ENCODE peak calls at places on chromosomes 12 and 14, in eight cellular contexts. J is esophagus squamous epithelium; D is GM06990; T is HL-60; B is MG63; G is suprapubic skin; Q is SK-N-SH; V is effector memory CD4-positive, alpha-beta T cell. I is an unnamed sample.

GRCh38 chr14:55843718-55844403 is 263.9 kb downstream of the KTN1 start:
- DNase-seq in J (no peak), D (no peak), T (no peak), B (no peak), G (no peak), Q (no peak), V (no peak), I (no peak)

GRCh38 chr12:75720807-75721206 is 209.4 kb upstream of the KRR1 start:
- DNase-seq in J (no peak), D (no peak), T (no peak), B (no peak), G (no peak), Q (peak; percentile 38), V (no peak), I (peak; percentile 14)

GRCh38 chr12:95663525-95663924 is 112.2 kb upstream of the USP44 start:
- DNase-seq in J (no peak), D (no peak), T (no peak), B (no peak), G (no peak), Q (no peak), V (no peak), I (no peak)

GRCh38 chr12:645563-646071 is 17.6 kb downstream of the NINJ2 start:
- DNase-seq in J (no peak), D (no peak), T (no peak), B (peak; percentile 35), G (no peak), Q (no peak), V (no peak), I (no peak)

GRCh38 chr14:25411933-25412757 is 362.2 kb upstream of the STXBP6 start:
- DNase-seq in J (no peak), D (no peak), T (no peak), B (no peak), G (no peak), Q (no peak), V (no peak), I (peak; percentile 57)

GRCh38 chr14:56844603-56845002 is 34.3 kb upstream of the OTX2 start:
- DNase-seq in J (no peak), D (no peak), T (no peak), B (no peak), G (no peak), Q (no peak), V (no peak), I (no peak)

GRCh38 chr14:101230851-101231550 is 327.5 kb upstream of the RTL1 start:
- DNase-seq in J (no peak), D (no peak), T (no peak), B (no peak), G (no peak), Q (no peak), V (no peak), I (peak; percentile 8)

GRCh38 chr14:71487941-71488340 is 444.3 kb upstream of the RGS6 start:
- DNase-seq in J (no peak), D (no peak), T (no peak), B (peak; percentile 20), G (no peak), Q (no peak), V (no peak), I (no peak)

GRCh38 chr14:77590845-77591506 is 25.5 kb downstream of the SPTLC2 start:
- DNase-seq in J (no peak), D (no peak), T (peak; percentile 7), B (no peak), G (no peak), Q (no peak), V (no peak), I (no peak)

GRCh38 chr12:28290262-28290661 is 100.0 kb downstream of the CCDC91 start:
- DNase-seq in J (no peak), D (no peak), T (no peak), B (no peak), G (no peak), Q (no peak), V (no peak), I (no peak)

GRCh38 chr12:16300706-16301105 is 23.2 kb upstream of the SLC15A5 start:
- DNase-seq in J (no peak), D (no peak), T (no peak), B (no peak), G (no peak), Q (no peak), V (no peak), I (no peak)

GRCh38 chr14:92341791-92342190 is 18.8 kb downstream of the SLC24A4 start:
- DNase-seq in J (no peak), D (no peak), T (no peak), B (no peak), G (no peak), Q (no peak), V (no peak), I (no peak)

GRCh38 chr12:101697930-101698781 is 716 bp downstream of the CHPT1 start:
- DNase-seq in J (no peak), D (peak; percentile 29), T (peak; percentile 72), B (peak; percentile 51), G (peak; percentile 85), Q (no peak), V (no peak), I (peak; percentile 56)

GRCh38 chr14:33567003-33567735 is 383.7 kb downstream of the EGLN3 start:
- DNase-seq in J (no peak), D (no peak), T (no peak), B (no peak), G (no peak), Q (no peak), V (no peak), I (no peak)

GRCh38 chr12:4421590-4422031 is 24.0 kb downstream of the FGF6 start:
- DNase-seq in J (no peak), D (no peak), T (peak; percentile 29), B (no peak), G (no peak), Q (peak; percentile 82), V (no peak), I (peak; percentile 89)

GRCh38 chr14:104948736-104949031 is 24.0 kb downstream of the PLD4 start:
- DNase-seq in J (no peak), D (no peak), T (no peak), B (no peak), G (no peak), Q (no peak), V (no peak), I (no peak)

GRCh38 chr12:123897221-123897620 is 75.4 kb downstream of the CCDC92 start:
- DNase-seq in J (no peak), D (no peak), T (no peak), B (peak; percentile 84), G (no peak), Q (no peak), V (no peak), I (no peak)
- H3K4me3 ChIP-seq in J (no peak overlapping the region), D (no peak overlapping the region), T (no peak overlapping the region), B (peak overlapping the region; percentile 25), G (no peak overlapping the region), Q (no peak overlapping the region), V (no peak overlapping the region), I (no peak overlapping the region)

DNA sequence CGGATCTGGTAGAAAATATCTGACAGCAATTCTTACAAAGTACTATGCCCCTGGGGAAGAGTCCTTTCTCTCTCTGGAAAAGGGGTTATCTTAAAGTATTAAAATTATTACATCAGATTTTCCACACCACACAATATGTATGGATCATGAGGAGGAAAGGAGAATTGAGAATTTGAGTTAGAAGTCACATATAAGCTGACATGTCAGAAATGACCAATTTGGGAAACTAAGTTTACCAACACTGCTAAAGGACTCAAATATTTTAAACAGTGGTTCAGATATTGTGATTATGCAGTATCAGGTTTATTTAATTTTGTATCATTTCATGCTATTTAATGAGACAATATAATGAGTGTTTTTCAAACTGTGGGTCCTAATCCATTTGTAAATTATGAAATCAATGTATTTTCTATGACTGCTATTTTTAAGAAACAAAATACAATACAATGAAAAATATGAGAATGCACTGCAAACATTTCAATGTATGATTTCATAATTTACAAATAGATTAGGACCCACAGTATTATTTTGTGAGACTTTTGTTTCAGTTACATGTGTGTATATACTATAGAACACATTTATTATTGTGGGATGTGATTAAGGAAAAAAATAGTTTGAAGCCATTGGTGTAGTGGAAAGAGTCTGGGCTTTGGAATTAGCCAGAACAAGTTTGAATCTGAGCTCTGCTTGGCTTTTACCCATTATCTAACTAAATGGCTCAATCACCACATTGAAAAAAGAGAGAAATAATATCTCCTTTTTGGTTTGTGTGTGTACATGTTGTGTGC is 1.8 kb upstream of the INSM2 start:
- DNase-seq in J (no peak), D (no peak), T (no peak), B (no peak), G (no peak), Q (no peak), V (no peak), I (no peak)
- H3K27me3 ChIP-seq in J (peaks cover 27% of the 10 kb centered on the region), D (no peaks in the 10 kb centered on the region), T (peaks cover 38% of the 10 kb centered on the region), B (peaks cover 39% of the 10 kb centered on the region), G (peaks cover 68% of the 10 kb centered on the region), Q (peaks cover 27% of the 10 kb centered on the region), V (peaks cover 33% of the 10 kb centered on the region), I (peaks cover 73% of the 10 kb centered on the region)

DNA sequence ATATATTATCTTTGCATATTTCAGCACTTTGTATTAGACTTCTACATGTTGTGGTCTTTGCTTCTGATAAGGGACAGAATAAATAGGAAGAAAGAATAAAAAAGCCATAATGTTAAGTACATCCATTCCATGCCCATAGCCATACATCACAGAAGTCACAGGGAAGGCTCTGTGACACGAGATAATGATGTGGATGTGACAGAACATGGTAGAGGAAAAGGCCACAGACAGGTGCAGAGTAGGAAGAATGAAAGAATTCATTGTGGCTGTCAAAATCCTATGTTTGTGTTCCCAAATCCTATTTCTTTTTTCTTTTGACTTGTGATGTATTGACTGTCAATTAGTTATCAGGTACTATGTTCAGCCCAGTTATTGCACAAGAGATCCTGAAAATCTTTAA is 38.4 kb downstream of the BICD1 start:
- DNase-seq in J (no peak), D (no peak), T (no peak), B (no peak), G (no peak), Q (no peak), V (no peak), I (no peak)
- H3K4me3 ChIP-seq in J (no peak overlapping the region), D (no peak overlapping the region), T (no peak overlapping the region), B (no peak overlapping the region), G (no peak overlapping the region), Q (no peak overlapping the region), V (no peak overlapping the region), I (no peak overlapping the region)

DNA sequence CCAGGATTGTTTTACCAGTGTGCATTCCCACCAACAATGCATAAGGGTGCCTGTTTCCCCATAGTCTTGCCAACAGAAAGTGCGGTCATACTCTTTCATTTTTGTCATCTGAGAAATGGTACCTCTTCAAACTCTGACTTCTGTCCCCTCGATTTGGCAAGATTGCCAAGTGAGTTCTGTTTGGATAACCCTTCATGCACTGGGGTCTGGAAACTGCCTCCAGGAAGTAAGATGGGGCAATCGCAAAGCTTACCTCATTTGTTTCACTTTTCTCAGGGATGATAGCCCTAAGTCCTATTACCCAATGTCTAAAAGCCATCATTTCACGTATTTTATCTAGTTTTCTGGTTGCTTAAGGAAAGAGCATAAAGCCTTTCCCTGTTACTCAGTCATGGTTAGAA is 28.6 kb upstream of the NR1H4 start:
- DNase-seq in J (no peak), D (no peak), T (no peak), B (no peak), G (no peak), Q (no peak), V (no peak), I (no peak)
- H3K27me3 ChIP-seq in J (no peaks in the 10 kb centered on the region), D (no peaks in the 10 kb centered on the region), T (peaks cover 2% of the 10 kb centered on the region), B (no peaks in the 10 kb centered on the region), G (no peaks in the 10 kb centered on the region), Q (peaks cover 11% of the 10 kb centered on the region), V (no peaks in the 10 kb centered on the region), I (no peaks in the 10 kb centered on the region)